ENCODE peak calls at places on chromosomes 6 and 20, in seven cellular contexts. U is psoas muscle; Q is GM12865; H is CD4-positive, alpha-beta T cell; W is lower leg skin; C is tibial artery; P is MM.1S. J is an unnamed sample.

GRCh38 chr6:112298816-112299281 is 44.5 kb upstream of the LAMA4 start:
- DNase-seq in U (no peak), Q (no peak), H (no peak), W (no peak), C (no peak), P (no peak), J (no peak)

GRCh38 chr20:53547664-53548239 is 45.9 kb downstream of the ZNF217 start:
- DNase-seq in U (no peak), Q (peak; percentile 64), H (peak; percentile 8), W (no peak), C (no peak), P (peak; percentile 70), J (peak; percentile 66)

GRCh38 chr6:135311446-135312200 is 130.5 kb downstream of the MYB start:
- DNase-seq in U (no peak), Q (no peak), H (no peak), W (no peak), C (no peak), P (no peak), J (no peak)

GRCh38 chr20:6421321-6422030 is 298.6 kb upstream of the FERMT1 start:
- DNase-seq in U (no peak), Q (no peak), H (no peak), W (no peak), C (no peak), P (no peak), J (no peak)

GRCh38 chr6:158539363-158539762 is 20.5 kb upstream of the TMEM181 start:
- DNase-seq in U (no peak), Q (no peak), H (no peak), W (no peak), C (no peak), P (no peak), J (no peak)

GRCh38 chr20:53149184-53149651 is 177.1 kb downstream of the TSHZ2 start:
- DNase-seq in U (no peak), Q (no peak), H (no peak), W (no peak), C (no peak), P (no peak), J (no peak)

GRCh38 chr6:35330541-35331119 is 11.7 kb upstream of the PPARD start:
- DNase-seq in U (no peak), Q (no peak), H (no peak), W (no peak), C (no peak), P (no peak), J (no peak)

GRCh38 chr6:43310137-43310536 is 1.5 kb upstream of the CRIP3 start:
- DNase-seq in U (no peak), Q (no peak), H (no peak), W (no peak), C (no peak), P (no peak), J (no peak)

GRCh38 chr6:122286512-122286911 is 112.9 kb upstream of the HSF2 start:
- DNase-seq in U (no peak), Q (no peak), H (no peak), W (no peak), C (no peak), P (no peak), J (no peak)

GRCh38 chr6:166707045-166707444 is 80.0 kb upstream of the RPS6KA2 start:
- DNase-seq in U (peak; percentile 76), Q (peak; percentile 36), H (no peak), W (no peak), C (no peak), P (no peak), J (peak; percentile 56)

GRCh38 chr6:26122402-26122792 is 35.2 kb downstream of the HFE start:
- DNase-seq in U (no peak), Q (peak; percentile 71), H (no peak), W (no peak), C (no peak), P (peak; percentile 46), J (no peak)

GRCh38 chr6:44496705-44497369 is 109.3 kb downstream of the CDC5L start:
- DNase-seq in U (no peak), Q (no peak), H (no peak), W (peak; percentile 66), C (no peak), P (no peak), J (no peak)

GRCh38 chr6:44500074-44500473 is 112.6 kb downstream of the CDC5L start:
- DNase-seq in U (no peak), Q (no peak), H (no peak), W (peak; percentile 62), C (no peak), P (no peak), J (no peak)

GRCh38 chr6:44498436-44498835 is 110.9 kb downstream of the CDC5L start:
- DNase-seq in U (no peak), Q (no peak), H (no peak), W (peak; percentile 60), C (no peak), P (no peak), J (no peak)

GRCh38 chr6:44499609-44500008 is 112.1 kb downstream of the CDC5L start:
- DNase-seq in U (no peak), Q (no peak), H (no peak), W (peak; percentile 50), C (no peak), P (no peak), J (no peak)

GRCh38 chr6:44497807-44498206 is 110.3 kb downstream of the CDC5L start:
- DNase-seq in U (no peak), Q (no peak), H (no peak), W (no peak), C (no peak), P (no peak), J (no peak)
- TF ChIP-seq CTCF in U (no peak), Q (no peak), H (no peak), W (no peak), C (no peak), P (no peak), J (no peak)

DNA sequence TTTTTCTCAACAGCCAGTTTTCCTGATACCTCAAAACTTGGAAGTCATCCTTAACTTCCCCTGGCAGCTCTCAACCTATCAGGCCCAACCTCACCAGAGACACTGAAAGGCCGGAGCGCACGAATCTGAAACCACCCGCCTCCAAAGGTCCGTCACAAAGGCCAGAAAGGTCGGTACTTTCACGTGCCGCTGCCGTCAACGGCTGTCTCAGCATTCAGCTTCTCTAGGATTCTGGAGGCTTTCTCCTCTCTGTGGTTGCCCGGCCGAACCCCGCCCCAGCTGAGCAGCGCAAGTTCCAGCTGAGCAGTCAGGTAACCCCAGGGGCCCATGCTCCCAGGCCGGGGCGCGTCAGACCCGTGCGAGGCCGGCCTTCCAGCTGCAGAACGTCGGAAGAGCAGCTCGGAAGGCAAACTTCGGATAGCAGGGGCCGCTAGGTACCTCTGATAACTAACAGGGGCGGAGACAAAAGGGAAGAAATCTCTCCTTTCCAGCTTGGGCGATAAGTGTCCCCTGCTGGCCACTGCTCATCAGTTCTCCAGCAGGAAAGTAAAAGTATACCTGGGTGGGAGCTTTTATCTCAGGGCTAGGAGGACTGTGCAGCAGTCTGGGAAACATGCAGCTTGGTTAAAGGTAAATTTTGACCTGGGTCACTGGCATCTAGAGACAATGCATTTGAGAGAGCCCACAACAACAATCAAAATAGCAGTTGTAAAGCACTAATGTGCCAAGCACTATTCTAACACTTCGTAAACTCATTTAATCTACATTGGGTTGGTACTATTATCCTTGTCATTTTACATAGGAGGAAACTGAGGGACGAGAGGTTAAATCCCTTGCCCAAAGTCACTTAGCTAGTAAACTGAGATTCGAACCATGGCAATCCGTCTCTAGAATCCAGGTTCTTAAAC is 16.1 kb downstream of the ZSCAN12 start:
- DNase-seq in U (peak; percentile 85), Q (peak; percentile 86), H (peak; percentile 16), W (peak; percentile 94), C (peak; percentile 93), P (peak; percentile 91), J (peak; percentile 84)
- TF ChIP-seq CTCF in U (peak; percentile 15), Q (peak; percentile 28), H (no peak), W (no peak), C (no peak), P (peak; percentile 50), J (peak; percentile 46)

DNA sequence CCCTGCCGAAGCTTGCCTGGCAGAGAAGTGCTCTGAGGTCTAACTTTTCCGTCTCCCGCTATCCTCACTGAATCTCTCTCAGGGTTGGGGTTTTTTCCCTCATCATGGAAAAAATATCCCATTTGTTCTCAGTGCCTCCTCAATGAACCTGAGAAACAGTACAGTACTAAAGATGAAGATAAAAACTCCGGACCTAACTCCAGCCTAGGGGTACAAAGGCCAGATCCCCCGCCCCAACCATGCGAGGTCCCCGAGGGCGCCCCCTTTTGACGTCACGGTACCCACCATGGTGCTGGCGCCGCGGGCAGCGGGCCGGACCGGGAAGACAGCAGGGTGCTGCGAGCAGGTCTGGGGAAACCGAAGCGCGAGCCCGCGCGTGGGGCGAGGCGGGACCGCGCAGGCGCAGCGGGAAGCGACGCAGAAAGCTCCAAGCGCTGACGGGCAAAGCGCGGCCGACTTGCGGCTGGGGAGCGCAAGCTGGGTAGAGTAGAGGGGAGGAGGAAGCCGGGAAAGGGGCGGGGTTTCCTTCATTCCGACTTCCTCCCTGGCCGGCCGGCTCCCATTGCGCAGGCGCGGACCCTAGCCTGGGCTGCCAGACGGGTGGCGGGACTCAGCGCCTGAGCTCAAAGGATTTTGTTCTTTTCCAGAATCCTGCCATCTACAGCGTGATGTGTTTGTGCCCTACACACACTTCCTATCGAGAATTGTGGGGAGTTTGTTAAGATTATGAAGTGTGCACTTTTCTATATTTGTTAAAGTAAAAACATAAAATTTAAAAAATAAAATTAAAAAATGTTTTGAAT is at the start of gene LSM2:
- DNase-seq in U (peak; percentile 99), Q (peak; percentile 97), H (peak; percentile 96), W (peak; percentile 99), C (peak; percentile 99), P (peak; percentile 93), J (peak; percentile 100)
- TF ChIP-seq CTCF in U (peak; percentile 19), Q (peak; percentile 12), H (no peak), W (no peak), C (peak; percentile 17), P (peak; percentile 36), J (peak; percentile 39)

DNA sequence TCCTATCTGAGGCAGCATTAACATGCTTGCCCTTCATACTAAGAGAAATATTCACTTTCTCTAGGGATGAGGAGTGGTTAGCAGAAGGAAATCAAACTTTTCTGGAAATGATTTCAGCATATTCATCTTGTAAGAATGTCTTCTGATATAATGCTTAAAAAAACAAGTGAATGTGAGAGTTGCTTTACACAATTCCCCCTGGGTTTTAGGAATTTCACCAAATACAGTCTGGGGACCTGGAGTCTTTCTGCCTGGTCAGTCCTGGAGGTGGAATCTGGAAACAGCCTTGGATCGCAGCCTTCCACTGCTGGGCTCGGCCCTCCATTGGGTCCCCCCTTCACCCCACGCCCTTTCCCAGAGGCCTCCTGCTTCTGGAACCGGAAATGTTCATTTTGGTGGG is 100.4 kb downstream of the DACT2 start:
- DNase-seq in U (peak; percentile 84), Q (no peak), H (no peak), W (no peak), C (no peak), P (no peak), J (no peak)
- TF ChIP-seq CTCF in U (no peak), Q (no peak), H (no peak), W (no peak), C (no peak), P (no peak), J (no peak)